ENCODE peak calls at places on chromosomes 1 and 21, in nine cellular contexts. U, L, B, R, J, W, K, E and N are unnamed samples.

GRCh38 chr1:88768816-88769215 is 84.7 kb downstream of the PKN2 start:
- DNase-seq in U (no peak), L (no peak), B (no peak), R (no peak), J (no peak), W (no peak), K (no peak), E (no peak), N (no peak)

GRCh38 chr1:88462481-88463261 is 221.4 kb upstream of the PKN2 start:
- DNase-seq in U (peak; percentile 46), L (peak; percentile 80), B (no peak), R (peak; percentile 18), J (no peak), W (peak; percentile 17), K (peak; percentile 64), E (no peak), N (no peak)

GRCh38 chr1:164064501-164064900 is 494.5 kb upstream of the PBX1 start:
- DNase-seq in U (peak; percentile 27), L (no peak), B (no peak), R (no peak), J (no peak), W (no peak), K (no peak), E (no peak), N (peak; percentile 11)

GRCh38 chr1:72892461-72892860 is 610.1 kb upstream of the NEGR1 start:
- DNase-seq in U (peak; percentile 64), L (no peak), B (no peak), R (no peak), J (no peak), W (no peak), K (no peak), E (no peak), N (no peak)

GRCh38 chr21:41460578-41461527 is 34.8 kb downstream of the MX1 start:
- DNase-seq in U (peak; percentile 74), L (peak; percentile 68), B (peak; percentile 69), R (peak; percentile 72), J (peak; percentile 63), W (peak; percentile 72), K (peak; percentile 79), E (peak; percentile 66), N (peak; percentile 27)

GRCh38 chr1:113074237-113074636 is 1.2 kb downstream of the LRIG2 start:
- DNase-seq in U (no peak), L (peak; percentile 11), B (no peak), R (no peak), J (no peak), W (no peak), K (no peak), E (no peak), N (no peak)

GRCh38 chr21:28953247-28953646 is 39.4 kb downstream of the LTN1 start:
- DNase-seq in U (no peak), L (no peak), B (no peak), R (no peak), J (no peak), W (no peak), K (no peak), E (no peak), N (no peak)

GRCh38 chr21:44438531-44439210 is 16.6 kb upstream of the LRRC3 start:
- DNase-seq in U (no peak), L (no peak), B (no peak), R (no peak), J (no peak), W (no peak), K (peak; percentile 22), E (no peak), N (no peak)

GRCh38 chr1:226722901-226723639 is 16.0 kb downstream of the ITPKB start:
- DNase-seq in U (no peak), L (no peak), B (peak; percentile 66), R (no peak), J (no peak), W (no peak), K (no peak), E (no peak), N (no peak)

GRCh38 chr21:14991957-14992356 is 72.8 kb downstream of the NRIP1 start:
- DNase-seq in U (no peak), L (no peak), B (no peak), R (no peak), J (peak; percentile 40), W (no peak), K (no peak), E (peak; percentile 46), N (no peak)

GRCh38 chr1:186289943-186290560 is 85.0 kb downstream of the TPR start:
- DNase-seq in U (no peak), L (no peak), B (no peak), R (no peak), J (no peak), W (no peak), K (no peak), E (no peak), N (no peak)

GRCh38 chr1:198124665-198125064 is 32.1 kb upstream of the NEK7 start:
- DNase-seq in U (no peak), L (no peak), B (no peak), R (no peak), J (no peak), W (no peak), K (no peak), E (no peak), N (no peak)

GRCh38 chr1:39458991-39459390 is 32.4 kb upstream of the BMP8A start:
- DNase-seq in U (no peak), L (no peak), B (no peak), R (no peak), J (no peak), W (no peak), K (no peak), E (no peak), N (no peak)

DNA sequence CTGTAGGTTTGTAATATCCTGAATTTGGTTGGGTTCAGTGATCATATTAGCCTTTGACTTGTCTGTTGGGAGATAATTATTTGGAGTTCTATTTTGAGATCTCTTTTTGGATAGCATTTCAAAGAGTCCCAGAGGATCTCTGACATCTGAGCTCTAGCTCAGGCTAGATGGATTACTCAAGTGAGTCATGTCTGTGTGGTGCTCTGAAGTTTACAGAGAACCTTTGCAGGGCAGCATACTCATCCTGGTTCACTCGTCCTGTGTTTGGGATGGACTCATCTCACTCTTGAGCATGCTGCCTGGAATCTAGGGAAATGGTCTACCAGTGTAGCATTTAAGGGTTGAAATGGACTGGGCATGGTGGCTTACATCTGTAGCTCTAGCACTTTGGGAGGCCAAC is 29.4 kb upstream of the BMP8A start:
- DNase-seq in U (peak; percentile 23), L (no peak), B (no peak), R (no peak), J (peak; percentile 45), W (peak; percentile 87), K (no peak), E (no peak), N (no peak)
- H3K36me3 ChIP-seq in U (peaks cover 31% of the 10 kb centered on the region), L (peaks cover 87% of the 10 kb centered on the region), B (peaks cover 72% of the 10 kb centered on the region), R (peaks cover 98% of the 10 kb centered on the region), J (peaks cover 97% of the 10 kb centered on the region), W (peaks cover 68% of the 10 kb centered on the region), K (no peaks in the 10 kb centered on the region), E (peaks cover 98% of the 10 kb centered on the region), N (peaks cover 91% of the 10 kb centered on the region)

DNA sequence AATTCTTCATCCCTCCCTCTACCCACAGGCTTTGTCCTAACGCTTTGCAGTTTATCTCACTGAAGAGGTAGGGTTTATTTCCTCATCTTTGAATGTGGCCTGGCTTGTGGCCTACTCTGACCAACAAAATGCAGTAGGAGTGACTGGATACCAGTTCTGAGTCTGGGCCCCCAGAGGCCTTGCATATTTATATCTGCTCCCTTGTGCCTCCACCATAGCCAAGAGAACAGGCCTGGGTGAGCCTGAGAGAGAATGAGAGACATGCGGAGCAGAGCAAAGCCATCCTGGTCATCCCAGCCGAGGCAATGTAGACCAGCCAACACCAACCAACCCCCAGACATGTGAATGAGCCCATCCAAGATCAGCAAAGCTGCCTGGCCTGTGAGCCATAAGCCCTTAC is 30.3 kb downstream of the SMIM12 start:
- DNase-seq in U (no peak), L (no peak), B (no peak), R (no peak), J (no peak), W (no peak), K (no peak), E (peak; percentile 28), N (no peak)
- H3K27ac ChIP-seq in U (no peak overlapping the region), L (no peak overlapping the region), B (no peak overlapping the region), R (no peak overlapping the region), J (no peak overlapping the region), W (no peak overlapping the region), K (no peak overlapping the region), E (no peak overlapping the region), N (no peak overlapping the region)

DNA sequence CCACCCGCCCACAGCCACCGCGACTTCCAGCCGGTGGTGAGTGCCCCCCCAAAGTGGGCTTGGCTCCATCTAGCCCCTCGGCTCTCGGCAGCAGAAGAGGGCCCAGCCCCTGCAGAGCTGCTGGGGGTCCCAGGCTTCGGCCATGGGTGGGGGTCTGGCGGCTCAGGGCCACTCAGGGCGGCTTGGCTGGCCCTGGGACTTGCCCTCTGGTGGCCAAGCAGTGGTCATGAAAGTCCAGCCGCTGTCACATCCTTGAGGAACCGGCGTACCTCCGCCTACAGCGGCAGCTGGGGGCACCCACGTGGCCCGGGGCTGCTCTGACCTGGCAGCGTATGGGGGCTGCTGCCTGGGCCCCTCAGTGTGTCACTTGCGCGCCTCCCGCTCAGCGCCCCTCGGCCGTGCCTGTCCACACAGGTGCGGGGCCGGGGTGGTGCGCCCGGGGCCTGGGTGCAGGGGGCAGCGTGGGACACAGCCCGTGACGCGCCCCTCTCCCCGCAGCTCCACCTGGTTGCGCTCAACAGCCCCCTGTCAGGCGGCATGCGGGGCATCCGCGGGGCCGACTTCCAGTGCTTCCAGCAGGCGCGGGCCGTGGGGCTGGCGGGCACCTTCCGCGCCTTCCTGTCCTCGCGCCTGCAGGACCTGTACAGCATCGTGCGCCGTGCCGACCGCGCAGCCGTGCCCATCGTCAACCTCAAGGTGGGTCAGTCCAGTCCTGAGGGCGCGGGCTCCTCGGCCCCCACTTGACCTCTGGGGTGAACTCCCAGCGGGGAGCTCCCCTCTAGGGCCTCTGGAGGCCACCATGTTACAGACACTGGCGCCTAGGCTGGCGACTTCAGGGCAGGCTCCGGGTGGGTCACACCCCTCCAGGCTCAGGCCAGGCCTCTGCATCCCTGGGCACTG is 32.4 kb downstream of the SLC19A1 start:
- DNase-seq in U (no peak), L (peak; percentile 68), B (no peak), R (peak; percentile 12), J (no peak), W (no peak), K (peak; percentile 38), E (no peak), N (no peak)
- H3K4me3 ChIP-seq in U (no peak overlapping the region), L (no peak overlapping the region), B (no peak overlapping the region), R (no peak overlapping the region), J (no peak overlapping the region), W (no peak overlapping the region), K (no peak overlapping the region), E (no peak overlapping the region), N (no peak overlapping the region)

GRCh38 chr1:55073187-55073916 is 34.0 kb downstream of the PCSK9 start:
- DNase-seq in U (no peak), L (no peak), B (no peak), R (no peak), J (no peak), W (no peak), K (no peak), E (no peak), N (no peak)

GRCh38 chr1:55070291-55070690 is 30.9 kb downstream of the PCSK9 start:
- DNase-seq in U (peak; percentile 19), L (no peak), B (no peak), R (no peak), J (no peak), W (no peak), K (no peak), E (no peak), N (no peak)

GRCh38 chr1:55069280-55069679 is 29.9 kb downstream of the PCSK9 start:
- DNase-seq in U (no peak), L (no peak), B (no peak), R (no peak), J (no peak), W (no peak), K (no peak), E (no peak), N (no peak)

GRCh38 chr1:55070765-55071164 is 31.4 kb downstream of the PCSK9 start:
- DNase-seq in U (no peak), L (no peak), B (no peak), R (no peak), J (no peak), W (no peak), K (no peak), E (no peak), N (no peak)

GRCh38 chr1:55071477-55071876 is 32.1 kb downstream of the PCSK9 start:
- DNase-seq in U (peak; percentile 64), L (peak; percentile 87), B (no peak), R (no peak), J (peak; percentile 67), W (peak; percentile 70), K (no peak), E (no peak), N (peak; percentile 49)
- H3K36me3 ChIP-seq in U (peaks cover 21% of the 10 kb centered on the region), L (peaks cover 15% of the 10 kb centered on the region), B (peaks cover 39% of the 10 kb centered on the region), R (peaks cover 91% of the 10 kb centered on the region), J (peaks cover 50% of the 10 kb centered on the region), W (peaks cover 47% of the 10 kb centered on the region), K (no peaks in the 10 kb centered on the region), E (peaks cover 85% of the 10 kb centered on the region), N (peaks cover 83% of the 10 kb centered on the region)